ENCODE peak calls at places on chromosome 22, in five cellular contexts. C, B, S, L and X are unnamed samples.

GRCh38 chr22:46770726-46771125 is 8.3 kb downstream of the TBC1D22A start:
- DNase-seq in C (no peak), L (no peak), B (no peak), S (no peak), X (no peak)

GRCh38 chr22:26417406-26417805 is 11.7 kb upstream of the ASPHD2 start:
- DNase-seq in C (no peak), B (no peak), L (no peak), S (no peak), X (no peak)

GRCh38 chr22:37496651-37497599 is 10.7 kb upstream of the MFNG start:
- DNase-seq in C (no peak), S (no peak), L (no peak), B (no peak), X (no peak)

GRCh38 chr22:26891431-26891830 is 234.0 kb downstream of the MIAT start:
- DNase-seq in C (no peak), L (no peak), S (no peak), B (no peak), X (peak; percentile 52)

GRCh38 chr22:44544523-44545433 is 46.7 kb upstream of the RTL6 start:
- DNase-seq in B (peak; percentile 47), C (no peak), L (no peak), S (peak; percentile 34), X (no peak)

GRCh38 chr22:27100789-27101188 is 443.4 kb downstream of the MIAT start:
- DNase-seq in S (no peak), L (no peak), B (peak; percentile 52), C (peak; percentile 57), X (no peak)

GRCh38 chr22:44436656-44437492 is 61.2 kb downstream of the RTL6 start:
- DNase-seq in S (no peak), B (peak; percentile 48), C (no peak), L (no peak), X (peak; percentile 57)

GRCh38 chr22:18156878-18157713 is 7.1 kb downstream of the USP18 start:
- DNase-seq in C (peak; percentile 62), L (peak; percentile 72), B (peak; percentile 83), S (peak; percentile 78), X (peak; percentile 79)

GRCh38 chr22:50730941-50731661 is 6.9 kb upstream of the ACR start:
- DNase-seq in B (peak; percentile 65), L (peak; percentile 14), C (peak; percentile 18), S (peak; percentile 48), X (no peak)

GRCh38 chr22:46336119-46337078 is 885 bp downstream of the TRMU start:
- DNase-seq in C (no peak), S (no peak), B (no peak), L (no peak), X (no peak)

GRCh38 chr22:36343720-36344105 is 44.1 kb downstream of the MYH9 start:
- DNase-seq in S (no peak), L (no peak), B (no peak), C (no peak), X (no peak)

GRCh38 chr22:31474743-31475142 is 14.9 kb downstream of the EIF4ENIF1 start:
- DNase-seq in B (no peak), L (no peak), C (no peak), S (no peak), X (no peak)

GRCh38 chr22:27615408-27615807 is 186.1 kb downstream of the MN1 start:
- DNase-seq in L (no peak), C (no peak), B (no peak), S (no peak), X (no peak)

GRCh38 chr22:39319284-39320170 is at the start of gene RPL3:
- DNase-seq in S (peak; percentile 96), L (peak; percentile 98), B (peak; percentile 97), C (peak; percentile 98), X (peak; percentile 98)

GRCh38 chr22:40684728-40685127 is 5.4 kb downstream of the MCHR1 start:
- DNase-seq in L (no peak), B (no peak), S (no peak), C (no peak), X (no peak)

GRCh38 chr22:25027052-25027525 is 74.6 kb downstream of the KIAA1671 start:
- DNase-seq in C (no peak), L (no peak), S (no peak), B (no peak), X (no peak)

GRCh38 chr22:36331912-36332622 is 55.7 kb downstream of the MYH9 start:
- DNase-seq in S (no peak), B (peak; percentile 88), L (peak; percentile 76), C (peak; percentile 76), X (no peak)

GRCh38 chr22:45268167-45268957 is 16.4 kb upstream of the UPK3A start:
- DNase-seq in B (no peak), L (no peak), C (peak; percentile 62), S (no peak), X (no peak)

GRCh38 chr22:43501951-43502874 is 90.4 kb downstream of the MPPED1 start:
- DNase-seq in L (no peak), S (no peak), B (no peak), C (no peak), X (no peak)

GRCh38 chr22:22682807-22683667 is 38.6 kb downstream of the GGTLC2 start:
- DNase-seq in B (peak; percentile 15), L (no peak), C (no peak), S (no peak), X (no peak)

GRCh38 chr22:17114958-17115235 is 6.3 kb downstream of the TMEM121B start:
- DNase-seq in L (no peak), B (no peak), S (no peak), C (no peak), X (no peak)

GRCh38 chr22:23685205-23685784 is 5.5 kb upstream of the RGL4 start:
- DNase-seq in L (no peak), B (peak; percentile 34), C (no peak), S (peak; percentile 33), X (no peak)

GRCh38 chr22:26474687-26475086 is 8.9 kb downstream of the HPS4 start:
- DNase-seq in S (no peak), C (no peak), B (no peak), L (no peak), X (no peak)

GRCh38 chr22:25120761-25121212 is 78.9 kb upstream of the CRYBB3 start:
- DNase-seq in B (no peak), S (no peak), C (no peak), L (peak; percentile 36), X (no peak)

GRCh38 chr22:35930933-35931332 is 97.7 kb downstream of the RBFOX2 start:
- DNase-seq in L (peak; percentile 62), C (no peak), S (no peak), B (no peak), X (no peak)

GRCh38 chr22:36587289-36588154 is 58.6 kb upstream of the EIF3D start:
- DNase-seq in S (no peak), L (no peak), B (no peak), C (no peak), X (no peak)

GRCh38 chr22:23187871-23188700 is 7.8 kb downstream of the BCR start:
- DNase-seq in C (no peak), L (no peak), B (peak; percentile 80), S (no peak), X (no peak)

GRCh38 chr22:43883012-43883661 is 8.7 kb downstream of the PNPLA5 start:
- DNase-seq in B (no peak), L (no peak), C (no peak), S (peak; percentile 36), X (no peak)

GRCh38 chr22:49690454-49690853 is 137.2 kb downstream of the BRD1 start:
- DNase-seq in S (no peak), B (no peak), L (no peak), C (no peak), X (peak; percentile 62)

GRCh38 chr22:49689255-49689770 is 138.4 kb downstream of the BRD1 start:
- DNase-seq in B (no peak), L (no peak), C (no peak), S (no peak), X (no peak)

GRCh38 chr22:49688516-49689254 is 139.0 kb downstream of the BRD1 start:
- DNase-seq in C (no peak), B (no peak), L (no peak), S (no peak), X (peak; percentile 62)

GRCh38 chr22:49691256-49691655 is 136.4 kb downstream of the BRD1 start:
- DNase-seq in B (no peak), S (no peak), C (no peak), L (no peak), X (no peak)

DNA sequence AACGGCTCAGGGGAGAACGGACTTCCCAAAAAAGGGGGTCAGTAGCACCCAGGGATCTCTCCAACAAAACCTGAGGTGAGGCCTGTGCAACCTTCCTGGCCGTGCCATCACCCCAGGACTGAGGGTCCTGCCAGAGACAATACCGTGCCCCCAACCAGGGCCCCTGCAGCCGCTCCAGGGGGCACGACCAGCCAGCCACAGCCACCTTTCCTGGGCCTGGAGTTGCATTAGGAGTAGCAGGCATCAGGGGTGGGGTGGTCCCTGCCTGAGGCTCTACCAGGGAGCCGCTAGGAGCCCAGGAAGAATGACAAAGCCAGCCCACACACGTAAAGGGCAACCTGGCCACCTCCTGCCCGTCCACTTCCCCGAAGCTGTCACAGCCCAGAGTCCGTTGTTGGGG is 137.8 kb downstream of the BRD1 start:
- DNase-seq in C (no peak), B (no peak), S (no peak), L (no peak), X (no peak)
- H3K4me3 ChIP-seq in C (no peak overlapping the region), B (no peak overlapping the region), S (no peak overlapping the region), L (no peak overlapping the region), X (no peak overlapping the region)

DNA sequence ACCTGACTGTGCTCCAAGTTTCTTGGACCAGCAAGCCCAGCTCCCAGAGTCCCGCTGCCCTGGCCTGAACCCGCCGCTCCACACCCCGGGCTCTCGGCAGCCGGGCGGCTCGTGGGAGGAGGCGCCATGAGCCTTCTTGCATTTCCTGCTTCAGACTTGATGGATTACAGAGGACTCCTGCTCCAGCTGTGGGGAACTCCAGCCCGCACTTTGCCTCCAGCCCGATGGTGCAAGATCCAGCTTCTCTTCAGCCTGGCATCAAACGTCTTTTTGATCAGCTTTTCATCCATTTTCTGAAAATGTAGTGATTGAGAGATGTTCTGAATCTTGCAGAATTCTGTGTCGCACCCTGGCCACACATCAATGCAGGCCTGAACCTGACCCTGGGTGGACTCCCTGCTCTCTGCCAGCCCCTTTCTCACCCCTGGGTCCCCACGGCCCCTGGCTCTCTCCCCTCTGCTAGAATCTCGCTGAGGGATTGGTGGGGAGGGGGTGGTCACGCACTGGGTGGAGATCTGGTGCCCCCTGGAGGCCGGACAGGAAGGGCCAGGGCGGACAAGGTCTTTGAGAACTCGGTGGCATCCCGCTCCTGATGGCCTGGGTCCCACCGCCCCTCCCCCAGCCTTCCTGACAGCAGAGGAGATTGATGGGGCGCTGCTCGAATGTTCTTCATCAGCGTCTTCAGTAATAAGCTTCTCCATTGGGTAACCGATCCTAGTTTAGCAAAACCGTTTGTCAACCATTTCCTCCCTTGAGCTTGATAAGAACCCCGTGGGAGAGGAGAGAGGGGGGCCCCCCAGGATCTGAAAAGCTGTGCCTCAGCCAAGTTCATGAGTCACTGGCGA is 12.1 kb upstream of the NFAM1 start:
- DNase-seq in S (peak; percentile 75), L (peak; percentile 83), C (peak; percentile 90), B (peak; percentile 90), X (peak; percentile 86)
- H3K27ac ChIP-seq in S (peak overlapping the region; percentile 64), L (peak overlapping the region; percentile 65), C (peak overlapping the region; percentile 84), B (peak overlapping the region; percentile 66), X (peak overlapping the region; percentile 84)

GRCh38 chr22:19287889-19288288 is 3.6 kb downstream of the CLTCL1 start:
- DNase-seq in B (no peak), C (no peak), S (no peak), L (no peak), X (no peak)
- H3K4me3 ChIP-seq in B (no peak overlapping the region), C (no peak overlapping the region), S (no peak overlapping the region), L (no peak overlapping the region), X (no peak overlapping the region)

DNA sequence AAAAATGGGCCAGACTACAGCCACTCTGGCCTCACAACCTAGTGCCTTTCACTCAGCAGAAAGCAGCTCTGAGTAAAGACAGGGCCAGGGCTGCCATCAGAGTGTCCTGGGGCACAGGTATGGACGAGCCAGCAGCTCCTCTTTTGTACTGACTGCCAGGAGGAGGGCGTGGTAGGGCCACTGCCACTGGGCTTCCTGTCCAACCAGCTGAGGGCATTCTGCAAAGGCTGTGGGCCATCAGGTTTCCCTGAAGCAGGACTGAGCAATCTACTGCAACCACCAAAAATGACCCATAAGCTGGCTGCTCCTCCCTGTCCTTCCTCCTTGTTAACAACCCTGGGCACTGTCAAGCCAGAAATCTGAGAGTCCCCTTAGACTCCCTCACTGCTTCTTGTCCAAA is 33.1 kb downstream of the ASCC2 start:
- DNase-seq in L (no peak), B (no peak), C (no peak), S (no peak), X (no peak)
- H3K27ac ChIP-seq in L (no peak overlapping the region), B (no peak overlapping the region), C (no peak overlapping the region), S (no peak overlapping the region), X (no peak overlapping the region)